ENCODE peak calls at places on chromosomes 3 and 15, in nine cellular contexts. F is HCT116; Q is neural progenitor cell; H is A549; S is fibroblast of lung; U is esophagus squamous epithelium; Y is left lung; M is CD8-positive, alpha-beta memory T cell; K is mucosa of descending colon. G is an unnamed sample. For H3K4me1, the result is how much of the 10 kb centered on the place peaks cover.

GRCh38 chr3:119937229-119937628 is 155.3 kb downstream of the NR1I2 start:
- DNase-seq in F (no peak), Q (no peak), H (no peak), S (peak), U (no peak), Y (no peak), M (peak), K (no peak), G (no peak)

GRCh38 chr15:89784686-89784960 is 8.5 kb downstream of the MESP2 start:
- DNase-seq in F (no peak), Q (no peak), H (no peak), S (no peak), U (no peak), Y (no peak), M (no peak), K (peak), G (no peak)

GRCh38 chr3:13518516-13519351 is 30.2 kb upstream of the FBLN2 start:
- DNase-seq in F (no peak), Q (no peak), H (no peak), S (peak), U (no peak), Y (peak), M (no peak), K (peak), G (no peak)

GRCh38 chr3:181081930-181082329 is 92.4 kb upstream of the DNAJC19 start:
- DNase-seq in F (no peak), Q (no peak), H (no peak), S (no peak), U (no peak), Y (no peak), M (no peak), K (no peak), G (no peak)

GRCh38 chr3:72274511-72275295 is 489.8 kb upstream of the PROK2 start:
- DNase-seq in F (no peak), Q (no peak), H (no peak), S (peak), U (no peak), Y (no peak), M (no peak), K (no peak), G (peak)

GRCh38 chr15:49421991-49422390 is 1.1 kb upstream of the FGF7 start:
- DNase-seq in F (peak), Q (peak), H (no peak), S (peak), U (no peak), Y (peak), M (peak), K (no peak), G (peak)

GRCh38 chr3:122094125-122094524 is 39.0 kb downstream of the CD86 start:
- DNase-seq in F (no peak), Q (no peak), H (no peak), S (no peak), U (no peak), Y (no peak), M (no peak), K (no peak), G (no peak)

GRCh38 chr15:51687565-51687964 is 6.3 kb downstream of the SCG3 start:
- DNase-seq in F (no peak), Q (no peak), H (no peak), S (no peak), U (no peak), Y (no peak), M (no peak), K (no peak), G (no peak)

GRCh38 chr15:23529891-23530290 is 35.6 kb upstream of the MKRN3 start:
- DNase-seq in F (no peak), Q (no peak), H (no peak), S (no peak), U (no peak), Y (no peak), M (no peak), K (no peak), G (no peak)

GRCh38 chr3:53217175-53217574 is 38.6 kb downstream of the TKT start:
- DNase-seq in F (no peak), Q (no peak), H (no peak), S (no peak), U (no peak), Y (no peak), M (no peak), K (no peak), G (no peak)

GRCh38 chr3:41961750-41962679 is at the start of gene ULK4:
- DNase-seq in F (peak), Q (peak), H (peak), S (peak), U (peak), Y (peak), M (peak), K (peak), G (peak)

GRCh38 chr3:175212896-175213295 is 353.8 kb downstream of the NAALADL2 start:
- DNase-seq in F (no peak), Q (no peak), H (no peak), S (peak), U (no peak), Y (no peak), M (no peak), K (no peak), G (no peak)

GRCh38 chr3:46500631-46501377 is 3.0 kb downstream of the RTP3 start:
- DNase-seq in F (no peak), Q (no peak), H (no peak), S (peak), U (no peak), Y (no peak), M (no peak), K (no peak), G (no peak)

GRCh38 chr3:22887664-22888291 is 315.3 kb upstream of the UBE2E2 start:
- DNase-seq in F (peak), Q (peak), H (no peak), S (peak), U (no peak), Y (no peak), M (no peak), K (no peak), G (peak)

GRCh38 chr3:69197922-69198540 is 75.6 kb upstream of the LMOD3 start:
- DNase-seq in F (no peak), Q (no peak), H (no peak), S (no peak), U (no peak), Y (no peak), M (peak), K (peak), G (peak)

GRCh38 chr15:64333986-64334385 is 22.0 kb downstream of the CSNK1G1 start:
- DNase-seq in F (no peak), Q (no peak), H (no peak), S (peak), U (no peak), Y (no peak), M (no peak), K (no peak), G (no peak)

GRCh38 chr3:27252646-27253045 is 116.5 kb downstream of the NEK10 start:
- DNase-seq in F (no peak), Q (no peak), H (no peak), S (peak), U (no peak), Y (no peak), M (no peak), K (no peak), G (no peak)

GRCh38 chr15:25238126-25238525 is 200.7 kb downstream of the UBE3A start:
- DNase-seq in F (no peak), Q (no peak), H (no peak), S (no peak), U (no peak), Y (peak), M (peak), K (peak), G (no peak)

DNA sequence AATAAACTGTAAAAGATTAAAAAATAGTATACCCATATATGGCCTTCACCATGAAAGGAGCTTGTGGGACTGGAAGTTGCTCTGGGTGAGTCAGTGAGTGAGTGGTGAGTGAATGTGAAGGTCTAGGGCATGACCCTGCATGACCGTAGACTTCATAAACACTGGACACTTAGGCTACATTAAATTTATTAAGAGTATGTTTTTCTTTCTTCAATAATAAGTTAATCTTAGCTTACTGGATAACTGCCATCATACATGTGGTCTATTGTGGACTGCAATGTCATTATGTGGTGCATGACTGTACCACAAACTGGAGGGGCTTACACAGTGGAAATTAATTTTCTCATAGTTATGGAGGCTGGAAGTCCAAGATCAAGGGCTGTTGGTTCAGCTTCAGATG is 40.9 kb upstream of the PRR23E start:
- DNase-seq in F (no peak), Q (no peak), H (no peak), S (peak), U (no peak), Y (no peak), M (no peak), K (no peak), G (no peak)
- H3K4me1 ChIP-seq in F (under half), Q (under half), H (under half), S (under half), U (under half), Y (under half), M (under half), K (under half), G (under half)

GRCh38 chr3:127747066-127747465 is 74.3 kb downstream of the ABTB1 start:
- DNase-seq in F (no peak), Q (no peak), H (no peak), S (no peak), U (no peak), Y (no peak), M (no peak), K (no peak), G (no peak)
- H3K4me1 ChIP-seq in F (under half), Q (under half), H (half or more), S (under half), U (half or more), Y (under half), M (under half), K (under half), G (under half)

GRCh38 chr3:32405155-32405554 is 13.5 kb downstream of the CMTM7 start:
- DNase-seq in F (no peak), Q (no peak), H (no peak), S (peak), U (no peak), Y (no peak), M (no peak), K (no peak), G (no peak)
- H3K4me1 ChIP-seq in F (half or more), Q (under half), H (under half), S (under half), U (half or more), Y (under half), M (half or more), K (under half), G (under half)

DNA sequence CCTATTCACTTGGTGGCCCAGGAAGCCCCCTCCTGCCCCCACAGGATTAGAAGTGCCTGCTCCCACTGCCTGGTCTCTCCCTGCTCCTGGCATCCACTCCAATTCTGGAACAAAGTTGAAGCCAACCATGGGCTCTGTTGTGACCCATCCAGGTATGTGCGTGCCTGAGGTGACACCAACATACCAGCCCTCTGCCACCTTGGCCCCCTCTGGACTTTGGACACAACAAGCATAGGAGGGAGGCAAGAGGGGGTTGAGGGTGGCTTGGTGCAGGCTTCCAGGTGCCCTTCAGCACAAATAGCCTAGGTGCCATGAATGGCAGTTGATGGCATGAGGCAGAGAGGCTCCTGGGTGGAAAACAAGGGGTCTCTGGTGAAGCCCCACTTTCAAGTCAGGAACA is 600.9 kb downstream of the SI start:
- DNase-seq in F (no peak), Q (no peak), H (no peak), S (no peak), U (no peak), Y (no peak), M (no peak), K (no peak), G (no peak)
- H3K4me1 ChIP-seq in F (under half), Q (under half), H (under half), S (under half), U (under half), Y (under half), M (under half), K (under half), G (under half)

GRCh38 chr3:8994226-8994625 is 31.0 kb upstream of the RAD18 start:
- DNase-seq in F (no peak), Q (no peak), H (no peak), S (no peak), U (no peak), Y (no peak), M (no peak), K (no peak), G (no peak)
- H3K4me1 ChIP-seq in F (under half), Q (under half), H (under half), S (under half), U (under half), Y (under half), M (under half), K (under half), G (under half)

GRCh38 chr3:125002414-125002811 is 53.4 kb downstream of the HEG1 start:
- DNase-seq in F (no peak), Q (no peak), H (no peak), S (no peak), U (no peak), Y (no peak), M (no peak), K (no peak), G (no peak)

GRCh38 chr3:125003369-125003853 is 52.4 kb downstream of the HEG1 start:
- DNase-seq in F (no peak), Q (no peak), H (no peak), S (peak), U (no peak), Y (no peak), M (no peak), K (no peak), G (peak)

GRCh38 chr3:125002834-125003368 is 52.9 kb downstream of the HEG1 start:
- DNase-seq in F (no peak), Q (peak), H (no peak), S (no peak), U (no peak), Y (no peak), M (no peak), K (no peak), G (no peak)

GRCh38 chr3:125006190-125006855 is 49.5 kb downstream of the HEG1 start:
- DNase-seq in F (no peak), Q (peak), H (no peak), S (no peak), U (no peak), Y (no peak), M (no peak), K (no peak), G (no peak)

DNA sequence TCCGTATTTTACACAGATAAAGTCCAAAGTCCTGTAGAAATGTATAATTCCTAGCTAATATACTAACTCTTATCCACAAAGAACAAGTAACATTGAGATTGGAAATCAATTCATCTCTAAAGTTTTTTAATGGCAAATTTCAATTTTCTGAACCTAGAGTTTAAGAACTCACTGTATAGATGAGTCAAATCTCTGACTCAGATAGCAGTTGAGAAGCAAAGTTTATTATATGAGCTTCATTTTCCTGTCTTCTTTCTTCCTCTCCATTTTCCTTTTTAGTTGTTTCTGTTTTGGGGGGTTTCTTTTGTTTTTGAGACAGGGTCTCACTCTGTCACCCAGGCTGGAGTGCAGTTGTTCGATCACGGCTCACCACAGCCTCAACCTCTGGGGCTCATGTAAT is 51.6 kb downstream of the HEG1 start:
- DNase-seq in F (no peak), Q (no peak), H (no peak), S (no peak), U (no peak), Y (no peak), M (no peak), K (no peak), G (no peak)
- H3K4me1 ChIP-seq in F (under half), Q (half or more), H (under half), S (under half), U (half or more), Y (under half), M (under half), K (under half), G (under half)

GRCh38 chr3:152333928-152334327 is 65.2 kb downstream of the MBNL1 start:
- DNase-seq in F (no peak), Q (no peak), H (no peak), S (no peak), U (no peak), Y (no peak), M (no peak), K (no peak), G (no peak)

GRCh38 chr3:152331975-152332374 is 63.2 kb downstream of the MBNL1 start:
- DNase-seq in F (no peak), Q (no peak), H (no peak), S (no peak), U (no peak), Y (no peak), M (no peak), K (no peak), G (no peak)

GRCh38 chr3:152330565-152330964 is 61.8 kb downstream of the MBNL1 start:
- DNase-seq in F (no peak), Q (no peak), H (no peak), S (no peak), U (no peak), Y (no peak), M (no peak), K (no peak), G (no peak)

GRCh38 chr3:152328841-152329240 is 60.1 kb downstream of the MBNL1 start:
- DNase-seq in F (peak), Q (no peak), H (peak), S (peak), U (no peak), Y (no peak), M (no peak), K (no peak), G (no peak)

GRCh38 chr3:152331018-152331541 is 62.4 kb downstream of the MBNL1 start:
- DNase-seq in F (peak), Q (no peak), H (peak), S (peak), U (no peak), Y (no peak), M (no peak), K (no peak), G (no peak)
- H3K4me1 ChIP-seq in F (half or more), Q (under half), H (half or more), S (under half), U (half or more), Y (under half), M (half or more), K (under half), G (under half)

GRCh38 chr3:101903426-101903825 is 54.1 kb downstream of the NFKBIZ start:
- DNase-seq in F (no peak), Q (no peak), H (no peak), S (peak), U (no peak), Y (no peak), M (no peak), K (no peak), G (no peak)

GRCh38 chr3:101898752-101899169 is 49.4 kb downstream of the NFKBIZ start:
- DNase-seq in F (no peak), Q (no peak), H (no peak), S (no peak), U (no peak), Y (no peak), M (no peak), K (no peak), G (no peak)

GRCh38 chr3:101900736-101901135 is 51.4 kb downstream of the NFKBIZ start:
- DNase-seq in F (no peak), Q (no peak), H (no peak), S (no peak), U (no peak), Y (no peak), M (no peak), K (no peak), G (no peak)

GRCh38 chr3:101900316-101900715 is 51.0 kb downstream of the NFKBIZ start:
- DNase-seq in F (no peak), Q (no peak), H (no peak), S (no peak), U (no peak), Y (no peak), M (no peak), K (no peak), G (no peak)

GRCh38 chr3:101902041-101902440 is 52.7 kb downstream of the NFKBIZ start:
- DNase-seq in F (peak), Q (no peak), H (peak), S (peak), U (no peak), Y (no peak), M (no peak), K (no peak), G (no peak)
- H3K4me1 ChIP-seq in F (under half), Q (under half), H (under half), S (under half), U (under half), Y (under half), M (under half), K (under half), G (under half)

G was measured in transverse colon.